ENCODE peak calls at places on chromosomes 7 and 10, in four cellular contexts. Z, W, Y and A are unnamed samples.

GRCh38 chr7:16644987-16645592 is 464 bp downstream of the ANKMY2 start:
- DNase-seq in W (peak; percentile 85), Z (no peak), Y (peak; percentile 46), A (no peak)

GRCh38 chr7:47536705-47537611 is 45.0 kb downstream of the TNS3 start:
- DNase-seq in Z (no peak), Y (no peak), W (peak; percentile 86), A (no peak)

GRCh38 chr7:106891545-106892410 is 26.7 kb downstream of the PIK3CG start:
- DNase-seq in W (no peak), Y (no peak), Z (no peak), A (no peak)

GRCh38 chr10:122532601-122533266 is 27.8 kb upstream of the DMBT1 start:
- DNase-seq in Y (no peak), Z (peak; percentile 53), W (no peak), A (no peak)

GRCh38 chr7:1569440-1569832 is 396 bp downstream of the PSMG3 start:
- DNase-seq in W (no peak), Y (no peak), Z (no peak), A (no peak)

GRCh38 chr7:156666368-156667109 is 26.0 kb downstream of the RNF32 start:
- DNase-seq in W (no peak), Y (no peak), Z (peak; percentile 96), A (no peak)

GRCh38 chr10:5603848-5604170 is 62.6 kb downstream of the ASB13 start:
- DNase-seq in W (no peak), Z (peak; percentile 59), Y (no peak), A (no peak)

GRCh38 chr7:95596183-95597135 is at the start of gene PDK4:
- DNase-seq in Y (no peak), W (peak; percentile 70), Z (no peak), A (no peak)

GRCh38 chr7:30196408-30196807 is 61.6 kb downstream of the MTURN start:
- DNase-seq in W (no peak), Z (no peak), Y (no peak), A (no peak)

GRCh38 chr7:151792011-151792410 is 84.9 kb downstream of the PRKAG2 start:
- DNase-seq in Z (no peak), W (no peak), Y (no peak), A (no peak)

GRCh38 chr7:32102432-32102851 is 32.2 kb upstream of the PDE1C start:
- DNase-seq in Y (no peak), W (no peak), Z (no peak), A (no peak)

GRCh38 chr10:80315391-80315790 is 25.9 kb upstream of the MAT1A start:
- DNase-seq in Z (no peak), Y (no peak), W (no peak), A (no peak)

GRCh38 chr7:76260171-76260703 is 42.2 kb upstream of the HSPB1 start:
- DNase-seq in W (peak; percentile 98), Y (peak; percentile 99), Z (peak; percentile 74), A (peak; percentile 55)

GRCh38 chr10:117218654-117219053 is 21.4 kb downstream of the KCNK18 start:
- DNase-seq in Y (peak; percentile 18), Z (no peak), W (no peak), A (no peak)

GRCh38 chr7:12942599-12942998 is 255.2 kb downstream of the ARL4A start:
- DNase-seq in Z (peak; percentile 92), W (no peak), Y (no peak), A (no peak)

GRCh38 chr10:26860026-26860541 is 674 bp downstream of the ABI1 start:
- DNase-seq in Y (peak; percentile 51), Z (peak; percentile 30), W (no peak), A (no peak)

GRCh38 chr7:135098391-135098790 is 49.5 kb upstream of the TMEM140 start:
- DNase-seq in Z (peak; percentile 23), Y (no peak), W (no peak), A (no peak)

GRCh38 chr7:22853674-22854157 is 31.1 kb upstream of the TOMM7 start:
- DNase-seq in Z (no peak), Y (no peak), W (peak; percentile 88), A (no peak)

GRCh38 chr10:24744966-24745365 is 21.3 kb upstream of the ARHGAP21 start:
- DNase-seq in W (no peak), Z (no peak), Y (no peak), A (no peak)

GRCh38 chr10:65358565-65358964 is 1567.3 kb upstream of the LRRTM3 start:
- DNase-seq in W (peak; percentile 10), Y (no peak), Z (peak; percentile 13), A (peak; percentile 1)

GRCh38 chr10:70905071-70906021 is 17.0 kb upstream of the PCBD1 start:
- DNase-seq in Y (no peak), Z (no peak), W (peak; percentile 42), A (no peak)

GRCh38 chr10:43122096-43122495 is 16.1 kb upstream of the CSGALNACT2 start:
- DNase-seq in W (no peak), Y (no peak), Z (no peak), A (no peak)

GRCh38 chr7:55231736-55232280 is 133.3 kb upstream of the LANCL2 start:
- DNase-seq in Y (no peak), W (no peak), Z (no peak), A (no peak)

GRCh38 chr7:144454256-144455039 is 51.0 kb upstream of the NOBOX start:
- DNase-seq in W (peak; percentile 11), Z (no peak), Y (no peak), A (no peak)

GRCh38 chr7:116726149-116726548 is 54.2 kb downstream of the MET start:
- DNase-seq in W (no peak), Y (no peak), Z (no peak), A (no peak)

GRCh38 chr7:94394399-94395140 is at the start of gene COL1A2:
- DNase-seq in Y (no peak), W (peak; percentile 30), Z (no peak), A (no peak)

GRCh38 chr7:116231543-116232401 is 21.4 kb downstream of the TES start:
- DNase-seq in Y (no peak), Z (peak; percentile 49), W (no peak), A (no peak)

GRCh38 chr7:55565693-55566092 is 6.6 kb downstream of the VOPP1 start:
- DNase-seq in Y (no peak), Z (peak; percentile 66), W (no peak), A (no peak)

GRCh38 chr7:117212969-117213877 is 109.6 kb downstream of the WNT2 start:
- DNase-seq in Z (peak; percentile 42), W (peak; percentile 66), Y (peak; percentile 87), A (no peak)

GRCh38 chr10:101228682-101229274 is 485 bp downstream of the LBX1 start:
- DNase-seq in Y (no peak), W (peak; percentile 63), Z (no peak), A (no peak)

GRCh38 chr10:72328045-72328828 is 26.5 kb downstream of the DNAJB12 start:
- DNase-seq in W (peak; percentile 81), Y (peak; percentile 78), Z (peak; percentile 71), A (no peak)

GRCh38 chr7:55285665-55286064 is 79.5 kb upstream of the LANCL2 start:
- DNase-seq in Z (no peak), Y (no peak), W (no peak), A (no peak)

GRCh38 chr10:59303018-59303417 is 59.3 kb downstream of the FAM13C start:
- DNase-seq in Z (no peak), W (no peak), Y (no peak), A (no peak)

GRCh38 chr10:103534621-103535498 is 41.4 kb downstream of the NEURL1 start:
- DNase-seq in W (peak; percentile 1), Y (no peak), Z (no peak), A (no peak)

GRCh38 chr7:92615861-92616260 is 25.7 kb upstream of the FAM133B start:
- DNase-seq in Y (no peak), W (no peak), Z (no peak), A (no peak)

DNA sequence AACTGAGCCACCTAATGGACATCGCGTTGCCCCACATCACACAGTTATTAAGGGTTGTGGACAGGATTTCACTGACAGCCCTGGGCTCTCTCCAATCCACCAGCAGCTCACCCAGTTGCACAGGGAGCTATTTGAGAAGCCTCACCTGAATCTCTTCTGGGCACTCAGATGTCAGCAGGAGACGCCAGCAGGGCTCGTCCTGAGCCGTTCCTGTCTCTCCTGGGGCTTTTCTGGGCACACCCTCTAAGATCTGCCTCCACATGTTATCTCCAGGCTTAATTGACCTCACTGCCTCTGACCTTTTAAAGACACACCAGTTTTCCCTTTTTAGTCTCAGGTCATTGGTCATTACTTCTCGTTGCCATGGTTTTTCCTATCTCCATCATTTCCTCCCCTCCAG is 63.0 kb downstream of the GRID1 start:
- DNase-seq in Y (no peak), W (no peak), Z (no peak), A (no peak)
- H3K9ac ChIP-seq in Y (no peak overlapping the region), W (no peak overlapping the region), Z (no peak overlapping the region), A (no peak overlapping the region)

GRCh38 chr7:27146491-27147210 is 923 bp downstream of the HOXA6 start:
- DNase-seq in W (peak; percentile 29), Z (no peak), Y (no peak), A (no peak)

GRCh38 chr7:27148776-27149641 is 1.4 kb upstream of the HOXA6 start:
- DNase-seq in W (no peak), Y (no peak), Z (no peak), A (no peak)

GRCh38 chr7:27148031-27148775 is 629 bp upstream of the HOXA6 start:
- DNase-seq in Z (no peak), Y (no peak), W (peak; percentile 36), A (no peak)

GRCh38 chr7:27145884-27146401 is 1.6 kb downstream of the HOXA6 start:
- DNase-seq in W (peak; percentile 39), Y (no peak), Z (no peak), A (no peak)

GRCh38 chr7:27147211-27148030 is at the start of gene HOXA6:
- DNase-seq in Z (no peak), W (peak; percentile 47), Y (no peak), A (no peak)
- H3K4me3 ChIP-seq in Z (peak within 1 kb of the TSS; percentile 88), W (no peak within 1 kb of the TSS), Y (no peak within 1 kb of the TSS), A (peak within 1 kb of the TSS; percentile 48)

GRCh38 chr7:44123190-44124003 is at the start of gene POLD2:
- DNase-seq in Y (peak; percentile 98), Z (peak; percentile 90), W (peak; percentile 100), A (peak; percentile 40)
- TF ChIP-seq POLR2AphosphoS5 in Y (peak; percentile 55), Z (peak; percentile 61), W (peak; percentile 51), A (peak; percentile 77)

GRCh38 chr7:137934176-137934826 is 67.6 kb downstream of the CREB3L2 start:
- DNase-seq in Y (no peak), Z (no peak), W (no peak), A (no peak)

GRCh38 chr7:137930616-137931015 is 71.3 kb downstream of the CREB3L2 start:
- DNase-seq in Z (no peak), Y (no peak), W (no peak), A (no peak)

GRCh38 chr7:137933270-137934017 is 68.4 kb downstream of the CREB3L2 start:
- DNase-seq in W (peak; percentile 47), Y (peak; percentile 64), Z (no peak), A (no peak)

GRCh38 chr7:137932881-137933269 is 69.0 kb downstream of the CREB3L2 start:
- DNase-seq in Y (no peak), W (peak; percentile 32), Z (no peak), A (peak; percentile 18)

DNA sequence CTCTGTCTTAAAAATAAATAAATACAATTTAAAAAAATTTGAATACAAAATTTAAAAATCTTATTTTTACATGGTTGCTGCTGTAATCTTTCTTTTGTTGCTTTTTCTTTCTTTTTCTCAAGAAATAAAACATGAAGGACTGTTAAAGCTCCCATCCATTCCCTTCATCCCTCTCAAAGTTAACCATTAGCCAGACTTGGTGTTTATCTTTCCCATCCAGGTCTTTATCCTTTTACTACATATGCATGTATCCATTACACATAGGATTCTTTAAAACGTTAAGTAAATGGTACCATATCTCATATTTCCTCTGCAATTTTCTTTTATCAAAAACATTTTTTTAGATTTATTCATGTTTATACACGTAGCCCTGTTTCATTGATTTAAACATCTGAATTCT is 70.1 kb downstream of the CREB3L2 start:
- DNase-seq in Y (no peak), W (no peak), Z (peak; percentile 59), A (no peak)
- H3K9ac ChIP-seq in Y (no peak overlapping the region), W (peak overlapping the region; percentile 42), Z (no peak overlapping the region), A (no peak overlapping the region)

GRCh38 chr7:101303102-101303701 is 18.4 kb downstream of the IFT22 start:
- DNase-seq in Y (peak; percentile 6), W (peak; percentile 56), Z (no peak), A (no peak)
- H3K4me3 ChIP-seq in Y (no peak overlapping the region), W (no peak overlapping the region), Z (no peak overlapping the region), A (no peak overlapping the region)